ENCODE peak calls at places on chromosomes 16 and 17, in five cellular contexts. X is Ammon's horn; N is naive thymus-derived CD4-positive, alpha-beta T cell; T is stimulated activated CD8-positive, alpha-beta memory T cell treated with anti-CD3 and anti-CD28 coated beads, Interleukin-15, amount 100 ng/mL, for 48 hours; P is naive thymus-derived CD8-positive, alpha-beta T cell. K is an unnamed sample.

GRCh38 chr17:75326587-75326955 is 37.3 kb upstream of the SLC25A19 start:
- DNase-seq in X (no peak), N (no peak), T (no peak), P (no peak), K (no peak)

GRCh38 chr17:78498848-78499247 is 78.3 kb downstream of the DNAH17 start:
- DNase-seq in T (no peak), X (no peak), N (no peak), P (no peak), K (no peak)

GRCh38 chr17:20053343-20053964 is 44.3 kb downstream of the SPECC1 start:
- DNase-seq in T (no peak), X (peak), P (no peak), N (no peak), K (no peak)

GRCh38 chr17:81025065-81025751 is 9.7 kb upstream of the BAIAP2 start:
- DNase-seq in X (peak), T (no peak), P (no peak), N (no peak), K (no peak)

GRCh38 chr16:73019456-73020362 is 28.2 kb downstream of the ZFHX3 start:
- DNase-seq in N (no peak), T (no peak), P (no peak), X (no peak), K (peak)

GRCh38 chr17:7139400-7139799 is 24.8 kb upstream of the ASGR2 start:
- DNase-seq in P (no peak), X (no peak), T (no peak), N (no peak), K (no peak)

GRCh38 chr17:16439303-16439791 is 24.0 kb downstream of the TRPV2 start:
- DNase-seq in T (no peak), X (no peak), P (no peak), N (peak), K (no peak)

GRCh38 chr16:12271006-12271405 is 294.5 kb downstream of the SNX29 start:
- DNase-seq in X (peak), N (no peak), T (no peak), P (no peak), K (no peak)

GRCh38 chr16:27867122-27868110 is 196.1 kb downstream of the GSG1L start:
- DNase-seq in N (peak), T (peak), X (peak), P (peak), K (peak)

GRCh38 chr17:17840751-17841591 is 4.2 kb upstream of the SREBF1 start:
- DNase-seq in P (no peak), X (peak), N (no peak), T (no peak), K (no peak)

GRCh38 chr17:76441681-76442340 is 11.1 kb downstream of the UBE2O start:
- DNase-seq in X (no peak), T (no peak), P (no peak), N (no peak), K (no peak)

GRCh38 chr16:53152321-53152720 is 97.5 kb downstream of the CHD9 start:
- DNase-seq in P (no peak), T (no peak), N (no peak), X (no peak), K (no peak)

GRCh38 chr16:87207509-87207908 is 109.7 kb downstream of the C16orf95 start:
- DNase-seq in T (no peak), X (no peak), N (no peak), P (no peak), K (peak)

GRCh38 chr17:81518113-81518784 is 5.7 kb upstream of the ACTG1 start:
- DNase-seq in X (no peak), T (no peak), P (no peak), N (no peak), K (no peak)

GRCh38 chr16:79071424-79071823 is 529.1 kb downstream of the MAF start:
- DNase-seq in X (no peak), N (no peak), T (no peak), P (no peak), K (no peak)

GRCh38 chr17:73066148-73066884 is 26.2 kb downstream of the SLC39A11 start:
- DNase-seq in N (no peak), T (no peak), X (no peak), P (no peak), K (no peak)

GRCh38 chr16:2028146-2028545 is 1.4 kb downstream of the NHERF2 start:
- DNase-seq in X (no peak), P (no peak), T (no peak), N (no peak), K (no peak)

GRCh38 chr17:75238684-75239191 is 22.7 kb downstream of the GGA3 start:
- DNase-seq in N (peak), P (peak), T (no peak), X (peak), K (peak)

GRCh38 chr16:27389272-27389961 is 12.6 kb upstream of the IL21R start:
- DNase-seq in P (no peak), N (no peak), X (peak), T (no peak), K (no peak)

GRCh38 chr17:19410875-19411291 is at the start of gene RNF112:
- DNase-seq in T (no peak), N (no peak), X (peak), P (no peak), K (no peak)

GRCh38 chr17:14203392-14203791 is 33.3 kb downstream of the CDRT15 start:
- DNase-seq in P (no peak), T (no peak), X (no peak), N (peak), K (no peak)

GRCh38 chr16:89805136-89805905 is 11.1 kb downstream of the FANCA start:
- DNase-seq in T (no peak), P (no peak), X (peak), N (no peak), K (peak)

GRCh38 chr16:4689864-4690704 is 3.3 kb upstream of the NUDT16L1 start:
- DNase-seq in N (no peak), X (no peak), T (no peak), P (no peak), K (no peak)

GRCh38 chr17:68646626-68647526 is 45.7 kb upstream of the FAM20A start:
- DNase-seq in X (no peak), P (no peak), T (no peak), N (no peak), K (no peak)